ENCODE peak calls at places on chromosomes 1 and 21, in six cellular contexts. One of them, this sample, is unnamed.

GRCh38 chr1:54167422-54168139 is 14.8 kb upstream of the CDCP2 start:
- DNase-seq in nephron progenitor cell: no peak
- DNase-seq in AG20443: peak
- DNase-seq in KBM-7: no peak
- DNase-seq in GM06990: no peak
- DNase-seq in NCI-H2107: no peak
- DNase-seq in this sample: no peak

GRCh38 chr1:159014851-159015250 is 5.1 kb downstream of the IFI16 start:
- DNase-seq in nephron progenitor cell: no peak
- DNase-seq in AG20443: no peak
- DNase-seq in KBM-7: no peak
- DNase-seq in GM06990: no peak
- DNase-seq in NCI-H2107: no peak
- DNase-seq in this sample: no peak

GRCh38 chr1:236021424-236022135 is 43.3 kb downstream of the NID1 start:
- DNase-seq in nephron progenitor cell: no peak
- DNase-seq in AG20443: no peak
- DNase-seq in KBM-7: no peak
- DNase-seq in GM06990: no peak
- DNase-seq in NCI-H2107: no peak
- DNase-seq in this sample: no peak

GRCh38 chr1:108636876-108637275 is 24.0 kb downstream of the HENMT1 start:
- DNase-seq in nephron progenitor cell: no peak
- DNase-seq in AG20443: no peak
- DNase-seq in KBM-7: no peak
- DNase-seq in GM06990: no peak
- DNase-seq in NCI-H2107: no peak
- DNase-seq in this sample: no peak

GRCh38 chr1:201731142-201731541 is 97.8 kb upstream of the IPO9 start:
- DNase-seq in nephron progenitor cell: no peak
- DNase-seq in AG20443: no peak
- DNase-seq in KBM-7: no peak
- DNase-seq in GM06990: no peak
- DNase-seq in NCI-H2107: no peak
- DNase-seq in this sample: no peak

GRCh38 chr1:15524283-15525042 is 448 bp upstream of the CASP9 start:
- DNase-seq in nephron progenitor cell: peak
- DNase-seq in AG20443: peak
- DNase-seq in KBM-7: peak
- DNase-seq in GM06990: peak
- DNase-seq in NCI-H2107: peak
- DNase-seq in this sample: peak

GRCh38 chr1:17629460-17629859 is 90.0 kb downstream of the ARHGEF10L start:
- DNase-seq in nephron progenitor cell: peak
- DNase-seq in AG20443: no peak
- DNase-seq in KBM-7: no peak
- DNase-seq in GM06990: no peak
- DNase-seq in NCI-H2107: no peak
- DNase-seq in this sample: no peak

GRCh38 chr1:67211589-67212563 is 45.6 kb downstream of the IL23R start:
- DNase-seq in nephron progenitor cell: peak
- DNase-seq in AG20443: no peak
- DNase-seq in KBM-7: peak
- DNase-seq in GM06990: no peak
- DNase-seq in NCI-H2107: peak
- DNase-seq in this sample: peak

GRCh38 chr1:58434587-58434986 is 111.9 kb downstream of the OMA1 start:
- DNase-seq in nephron progenitor cell: no peak
- DNase-seq in AG20443: no peak
- DNase-seq in KBM-7: no peak
- DNase-seq in GM06990: no peak
- DNase-seq in NCI-H2107: no peak
- DNase-seq in this sample: no peak

GRCh38 chr1:54249798-54250497 is 50.0 kb downstream of the MRPL37 start:
- DNase-seq in nephron progenitor cell: no peak
- DNase-seq in AG20443: peak
- DNase-seq in KBM-7: peak
- DNase-seq in GM06990: no peak
- DNase-seq in NCI-H2107: no peak
- DNase-seq in this sample: no peak

GRCh38 chr21:15826147-15826780 is 96.5 kb downstream of the USP25 start:
- DNase-seq in nephron progenitor cell: peak
- DNase-seq in AG20443: peak
- DNase-seq in KBM-7: peak
- DNase-seq in GM06990: no peak
- DNase-seq in NCI-H2107: no peak
- DNase-seq in this sample: peak

GRCh38 chr1:155978325-155978972 is at the start of gene ARHGEF2:
- DNase-seq in nephron progenitor cell: peak
- DNase-seq in AG20443: peak
- DNase-seq in KBM-7: peak
- DNase-seq in GM06990: peak
- DNase-seq in NCI-H2107: peak
- DNase-seq in this sample: peak

GRCh38 chr1:91020967-91021685 is 709 bp downstream of the ZNF644 start:
- DNase-seq in nephron progenitor cell: peak
- DNase-seq in AG20443: peak
- DNase-seq in KBM-7: peak
- DNase-seq in GM06990: peak
- DNase-seq in NCI-H2107: no peak
- DNase-seq in this sample: peak

GRCh38 chr1:8464987-8465386 is 147.1 kb downstream of the SLC45A1 start:
- DNase-seq in nephron progenitor cell: no peak
- DNase-seq in AG20443: no peak
- DNase-seq in KBM-7: peak
- DNase-seq in GM06990: no peak
- DNase-seq in NCI-H2107: no peak
- DNase-seq in this sample: no peak

GRCh38 chr1:109776911-109777310 is 13.2 kb upstream of the EPS8L3 start:
- DNase-seq in nephron progenitor cell: peak
- DNase-seq in AG20443: peak
- DNase-seq in KBM-7: peak
- DNase-seq in GM06990: peak
- DNase-seq in NCI-H2107: peak
- DNase-seq in this sample: peak

GRCh38 chr1:170910273-170910672 is 25.1 kb upstream of the MROH9 start:
- DNase-seq in nephron progenitor cell: no peak
- DNase-seq in AG20443: peak
- DNase-seq in KBM-7: no peak
- DNase-seq in GM06990: no peak
- DNase-seq in NCI-H2107: no peak
- DNase-seq in this sample: no peak

GRCh38 chr1:66333463-66334232 is 200.3 kb upstream of the SGIP1 start:
- DNase-seq in nephron progenitor cell: no peak
- DNase-seq in AG20443: no peak
- DNase-seq in KBM-7: peak
- DNase-seq in GM06990: no peak
- DNase-seq in NCI-H2107: no peak
- DNase-seq in this sample: no peak

GRCh38 chr1:196951711-196952394 is 8.3 kb downstream of the CFHR2 start:
- DNase-seq in nephron progenitor cell: no peak
- DNase-seq in AG20443: peak
- DNase-seq in KBM-7: no peak
- DNase-seq in GM06990: no peak
- DNase-seq in NCI-H2107: no peak
- DNase-seq in this sample: no peak

GRCh38 chr1:115437146-115437639 is 99.1 kb upstream of the NGF start:
- DNase-seq in nephron progenitor cell: no peak
- DNase-seq in AG20443: no peak
- DNase-seq in KBM-7: no peak
- DNase-seq in GM06990: no peak
- DNase-seq in NCI-H2107: peak
- DNase-seq in this sample: peak

GRCh38 chr21:35225573-35225972 is 176.5 kb upstream of the RUNX1 start:
- DNase-seq in nephron progenitor cell: no peak
- DNase-seq in AG20443: no peak
- DNase-seq in KBM-7: no peak
- DNase-seq in GM06990: no peak
- DNase-seq in NCI-H2107: no peak
- DNase-seq in this sample: no peak

GRCh38 chr1:37794372-37795339 is 1.0 kb downstream of the MANEAL start:
- DNase-seq in nephron progenitor cell: no peak
- DNase-seq in AG20443: no peak
- DNase-seq in KBM-7: peak
- DNase-seq in GM06990: peak
- DNase-seq in NCI-H2107: no peak
- DNase-seq in this sample: no peak